ENCODE peak calls at places on chromosomes 4 and X, in five cellular contexts. A is foreskin fibroblast, Q is Peyer's patch, S is GM10248, D is uterus. U is an unnamed sample.

GRCh38 chr4:109721033-109721432 is 8.8 kb downstream of the PLA2G12A start:
- DNase-seq in A (no peak), Q (no peak), S (no peak), D (no peak), U (no peak)

GRCh38 chr4:25031077-25031606 is 396 bp upstream of the LGI2 start:
- DNase-seq in A (peak; percentile 10), Q (no peak), S (peak; percentile 22), D (peak; percentile 42), U (peak; percentile 1)

GRCh38 chr4:7852568-7853185 is 87.0 kb downstream of the AFAP1 start:
- DNase-seq in A (no peak), Q (no peak), S (no peak), D (no peak), U (peak; percentile 65)

GRCh38 chr4:77349796-77350195 is 192.8 kb downstream of the CCNG2 start:
- DNase-seq in A (peak; percentile 42), Q (no peak), S (no peak), D (no peak), U (no peak)

GRCh38 chr4:83011779-83012630 is 1.4 kb upstream of the LIN54 start:
- DNase-seq in A (no peak), Q (peak; percentile 67), S (peak; percentile 30), D (peak; percentile 29), U (peak; percentile 49)

GRCh38 chr4:55117511-55117910 is 7.9 kb downstream of the KDR start:
- DNase-seq in A (no peak), Q (no peak), S (no peak), D (no peak), U (no peak)

GRCh38 chrX:154051210-154051810 is 31.6 kb upstream of the IRAK1 start:
- DNase-seq in A (peak; percentile 34), Q (no peak), S (peak; percentile 62), D (peak; percentile 70), U (peak; percentile 71)

GRCh38 chr4:105992641-105993305 is 97.5 kb downstream of the NPNT start:
- DNase-seq in A (no peak), Q (no peak), S (no peak), D (no peak), U (no peak)

GRCh38 chr4:34850983-34851382 is 1393.3 kb downstream of the ARAP2 start:
- DNase-seq in A (peak; percentile 80), Q (no peak), S (no peak), D (no peak), U (no peak)

GRCh38 chr4:147110473-147110872 is 164.8 kb upstream of the TTC29 start:
- DNase-seq in A (no peak), Q (no peak), S (no peak), D (no peak), U (no peak)

GRCh38 chrX:105781794-105782193 is 40.5 kb upstream of the NRK start:
- DNase-seq in A (no peak), Q (no peak), S (no peak), D (no peak), U (no peak)

GRCh38 chr4:82293304-82293703 is 80.5 kb downstream of the HNRNPD start:
- DNase-seq in A (no peak), Q (no peak), S (peak; percentile 34), D (no peak), U (no peak)

GRCh38 chr4:167688660-167689142 is 403.6 kb upstream of the ANXA10 start:
- DNase-seq in A (no peak), Q (no peak), S (no peak), D (no peak), U (no peak)

GRCh38 chr4:15920723-15921591 is 17.6 kb downstream of the FGFBP1 start:
- DNase-seq in A (peak; percentile 98), Q (peak; percentile 77), S (no peak), D (peak; percentile 31), U (peak; percentile 78)

GRCh38 chr4:156591679-156592078 is 379.9 kb downstream of the PDGFC start:
- DNase-seq in A (no peak), Q (no peak), S (no peak), D (no peak), U (no peak)

GRCh38 chr4:182555997-182556418 is 312.8 kb downstream of the TENM3 start:
- DNase-seq in A (peak; percentile 25), Q (no peak), S (no peak), D (no peak), U (no peak)

GRCh38 chrX:16671005-16671404 is 21.0 kb downstream of the S100G start:
- DNase-seq in A (peak; percentile 42), Q (no peak), S (peak; percentile 35), D (no peak), U (peak; percentile 5)

GRCh38 chrX:48703642-48704481 is 7.3 kb downstream of the SUV39H1 start:
- DNase-seq in A (peak; percentile 40), Q (no peak), S (no peak), D (no peak), U (peak; percentile 55)

GRCh38 chr4:168637872-168638756 is 141.3 kb downstream of the PALLD start:
- DNase-seq in A (no peak), Q (no peak), S (no peak), D (no peak), U (no peak)

GRCh38 chr4:40672528-40673522 is 43.2 kb upstream of the RBM47 start:
- DNase-seq in A (peak; percentile 38), Q (no peak), S (peak; percentile 62), D (no peak), U (peak; percentile 51)

GRCh38 chr4:153241295-153241694 is 37.1 kb downstream of the TRIM2 start:
- DNase-seq in A (no peak), Q (no peak), S (no peak), D (no peak), U (no peak)

GRCh38 chrX:46582964-46583363 is 9.4 kb downstream of the CHST7 start:
- DNase-seq in A (peak; percentile 74), Q (no peak), S (no peak), D (no peak), U (no peak)

GRCh38 chrX:56729152-56729557 is at the start of gene NBDY:
- DNase-seq in A (peak; percentile 21), Q (peak; percentile 50), S (peak; percentile 15), D (peak; percentile 22), U (peak; percentile 37)

GRCh38 chr4:87896020-87896621 is 63.4 kb downstream of the MEPE start:
- DNase-seq in A (peak; percentile 72), Q (no peak), S (no peak), D (no peak), U (peak; percentile 55)

GRCh38 chrX:66007851-66008250 is 32.0 kb downstream of the VSIG4 start:
- DNase-seq in A (no peak), Q (no peak), S (no peak), D (no peak), U (no peak)

GRCh38 chrX:37685452-37686347 is at the start of gene XK:
- DNase-seq in A (no peak), Q (peak; percentile 78), S (peak; percentile 24), D (peak; percentile 28), U (peak; percentile 75)

GRCh38 chr4:52982246-52982950 is 120.3 kb downstream of the RASL11B start:
- DNase-seq in A (peak; percentile 40), Q (no peak), S (no peak), D (no peak), U (no peak)

GRCh38 chr4:100311181-100311580 is 120.9 kb upstream of the DDIT4L start:
- DNase-seq in A (no peak), Q (no peak), S (no peak), D (no peak), U (no peak)
- TF ChIP-seq CTCF in A (no peak), Q (no peak), S (no peak), D (no peak), U (no peak)

GRCh38 chrX:26788402-26788998 is 572.5 kb downstream of the MAGEB5 start:
- DNase-seq in A (no peak), Q (no peak), S (no peak), D (no peak), U (no peak)

GRCh38 chrX:26778320-26778888 is 562.4 kb downstream of the MAGEB5 start:
- DNase-seq in A (no peak), Q (no peak), S (no peak), D (no peak), U (no peak)

DNA sequence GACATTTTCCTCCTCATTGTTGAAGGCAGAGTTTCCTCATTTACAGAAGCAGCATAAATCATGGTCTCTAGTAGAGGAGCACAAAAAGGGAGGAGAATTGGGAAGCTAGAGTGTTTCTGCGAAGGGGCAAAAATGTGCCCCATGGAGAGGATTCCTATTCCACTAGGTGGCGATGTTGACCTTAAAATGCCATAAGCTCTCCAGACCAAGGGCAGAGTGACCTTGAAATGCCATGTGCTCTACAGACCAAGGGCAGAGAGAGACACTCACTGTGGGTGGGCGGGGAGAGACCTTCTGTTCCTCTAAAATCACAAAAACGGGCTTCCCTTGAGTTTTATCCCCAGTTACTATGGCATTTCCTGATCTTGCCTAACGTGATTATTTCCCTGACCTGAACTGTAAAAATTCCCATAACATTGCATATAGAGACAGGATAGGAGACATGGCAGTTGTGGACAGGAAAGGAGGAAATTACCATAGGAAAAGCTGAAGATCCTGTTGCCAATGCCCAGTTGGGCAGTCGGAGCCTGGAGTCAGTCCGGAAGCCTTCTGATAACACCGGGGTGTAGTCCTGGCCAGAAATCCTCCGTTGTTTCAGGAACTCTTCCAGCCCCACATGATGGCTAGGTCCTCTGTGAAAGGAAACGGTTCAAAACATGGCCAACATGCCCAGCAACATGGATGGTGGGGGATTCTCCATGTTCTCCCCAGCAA is 567.7 kb downstream of the MAGEB5 start:
- DNase-seq in A (no peak), Q (no peak), S (no peak), D (no peak), U (peak; percentile 7)
- TF ChIP-seq CTCF in A (peak; percentile 16), Q (peak; percentile 16), S (peak; percentile 48), D (peak; percentile 15), U (peak; percentile 74)

GRCh38 chr4:121653986-121654385 is 42.8 kb downstream of the ANXA5 start:
- DNase-seq in A (no peak), Q (no peak), S (no peak), D (no peak), U (no peak)

GRCh38 chr4:121658125-121658524 is 38.7 kb downstream of the ANXA5 start:
- DNase-seq in A (no peak), Q (no peak), S (no peak), D (no peak), U (no peak)

GRCh38 chr4:121654738-121655137 is 42.0 kb downstream of the ANXA5 start:
- DNase-seq in A (no peak), Q (no peak), S (peak; percentile 25), D (no peak), U (no peak)

GRCh38 chr4:121655320-121656268 is 41.2 kb downstream of the ANXA5 start:
- DNase-seq in A (no peak), Q (no peak), S (no peak), D (no peak), U (no peak)

DNA sequence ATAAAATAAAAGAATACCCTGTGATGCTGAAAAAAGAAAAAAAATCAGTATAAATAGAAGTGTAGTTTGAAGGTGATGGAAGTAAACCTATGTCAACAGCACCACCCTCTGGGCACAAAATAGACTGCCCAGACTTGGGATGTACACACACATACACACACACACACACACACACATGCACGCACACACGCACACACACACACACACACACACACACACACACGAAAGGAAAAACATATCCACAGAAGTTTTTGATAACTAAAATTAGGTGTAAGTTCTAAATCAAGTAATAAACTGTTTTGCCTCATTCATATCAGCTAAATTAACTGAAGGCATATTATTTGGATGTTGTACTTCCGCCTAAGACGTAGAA is 40.5 kb downstream of the ANXA5 start:
- DNase-seq in A (peak; percentile 75), Q (no peak), S (peak; percentile 13), D (peak; percentile 29), U (peak; percentile 32)
- TF ChIP-seq CTCF in A (peak; percentile 49), Q (peak; percentile 48), S (peak; percentile 47), D (no peak), U (no peak)

DNA sequence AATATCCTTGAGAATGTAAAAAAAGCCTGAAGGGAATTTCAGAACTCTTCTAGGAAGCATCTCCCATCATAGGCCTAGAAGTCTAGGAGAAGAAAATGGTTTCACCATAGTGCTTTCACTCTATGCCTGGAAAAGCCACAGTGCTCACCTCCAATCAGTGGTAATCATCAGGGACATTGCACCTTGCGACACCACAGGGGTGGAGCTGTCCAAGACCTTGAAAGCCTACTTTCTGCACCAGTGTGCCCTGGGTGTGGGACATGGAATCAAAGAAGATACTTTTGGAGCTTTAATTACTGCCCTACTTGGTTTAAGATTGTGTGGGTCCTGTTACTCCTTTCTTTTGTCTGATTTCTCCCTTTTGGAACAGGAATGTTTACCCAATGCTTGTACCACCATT is 146.8 kb upstream of the NDST4 start:
- DNase-seq in A (no peak), Q (no peak), S (no peak), D (no peak), U (peak; percentile 0)
- TF ChIP-seq CTCF in A (no peak), Q (no peak), S (no peak), D (no peak), U (no peak)

U was measured in Calu3.